ENCODE peak calls at places on chromosomes 13 and 19, in ten cellular contexts. A is left lung; D is psoas muscle; R is PC-3; P is colonic mucosa; W is H9; B is GM23338; H is CD4-positive, alpha-beta T cell; E is CD4-positive, alpha-beta memory T cell; Y is tibial nerve. G is an unnamed sample.

GRCh38 chr19:39345956-39346355 is 3.7 kb downstream of the SAMD4B start:
- DNase-seq in A (no peak), D (no peak), R (no peak), P (no peak), W (no peak), B (no peak), H (no peak), E (no peak), Y (no peak), G (no peak)

GRCh38 chr19:525029-525428 is 6.5 kb upstream of the CDC34 start:
- DNase-seq in A (no peak), D (no peak), R (no peak), P (no peak), W (no peak), B (no peak), H (no peak), E (no peak), Y (no peak), G (no peak)

GRCh38 chr13:33153421-33154381 is 131.9 kb downstream of the STARD13 start:
- DNase-seq in A (no peak), D (peak; percentile 26), R (peak; percentile 36), P (no peak), W (no peak), B (peak; percentile 25), H (no peak), E (no peak), Y (no peak), G (no peak)

GRCh38 chr13:95023405-95023804 is 277.8 kb downstream of the ABCC4 start:
- DNase-seq in A (no peak), D (no peak), R (peak; percentile 77), P (no peak), W (no peak), B (no peak), H (no peak), E (no peak), Y (no peak), G (no peak)

GRCh38 chr13:76879211-76879875 is 6.9 kb downstream of the KCTD12 start:
- DNase-seq in A (peak; percentile 81), D (peak; percentile 65), R (peak; percentile 65), P (peak; percentile 46), W (no peak), B (no peak), H (peak; percentile 56), E (peak; percentile 39), Y (peak; percentile 67), G (peak; percentile 82)

GRCh38 chr19:17807731-17808316 is 12.9 kb downstream of the B3GNT3 start:
- DNase-seq in A (no peak), D (no peak), R (no peak), P (no peak), W (no peak), B (peak; percentile 27), H (peak; percentile 30), E (no peak), Y (no peak), G (no peak)

GRCh38 chr13:77328819-77329132 is 1.9 kb upstream of the MYCBP2 start:
- DNase-seq in A (no peak), D (no peak), R (peak; percentile 2), P (no peak), W (no peak), B (no peak), H (no peak), E (no peak), Y (no peak), G (no peak)

GRCh38 chr19:32691952-32692726 is 518 bp downstream of the NUDT19 start:
- DNase-seq in A (peak; percentile 80), D (peak; percentile 71), R (peak; percentile 49), P (peak; percentile 60), W (peak; percentile 51), B (peak; percentile 65), H (peak; percentile 33), E (peak; percentile 58), Y (peak; percentile 17), G (peak; percentile 77)

GRCh38 chr13:97189943-97190342 is 32.2 kb upstream of the MBNL2 start:
- DNase-seq in A (no peak), D (no peak), R (no peak), P (no peak), W (no peak), B (no peak), H (no peak), E (no peak), Y (no peak), G (no peak)

GRCh38 chr13:64278493-64278892 is 2862.8 kb upstream of the PCDH20 start:
- DNase-seq in A (no peak), D (no peak), R (peak; percentile 80), P (no peak), W (no peak), B (no peak), H (no peak), E (no peak), Y (no peak), G (no peak)

GRCh38 chr13:75927183-75927582 is 291.1 kb downstream of the LMO7 start:
- DNase-seq in A (no peak), D (no peak), R (no peak), P (no peak), W (no peak), B (no peak), H (no peak), E (no peak), Y (no peak), G (no peak)

GRCh38 chr13:95734124-95734523 is 57.2 kb downstream of the DNAJC3 start:
- DNase-seq in A (no peak), D (no peak), R (no peak), P (no peak), W (no peak), B (no peak), H (no peak), E (no peak), Y (no peak), G (no peak)

GRCh38 chr19:10517361-10517759 is at the start of gene S1PR5:
- DNase-seq in A (no peak), D (no peak), R (no peak), P (no peak), W (peak; percentile 75), B (peak; percentile 68), H (no peak), E (no peak), Y (no peak), G (no peak)

GRCh38 chr13:110549795-110550160 is 11.7 kb downstream of the RAB20 start:
- DNase-seq in A (no peak), D (no peak), R (no peak), P (no peak), W (no peak), B (no peak), H (no peak), E (no peak), Y (no peak), G (no peak)

GRCh38 chr19:41919948-41920712 is 8.1 kb downstream of the ERFL start:
- DNase-seq in A (no peak), D (no peak), R (no peak), P (no peak), W (no peak), B (no peak), H (no peak), E (no peak), Y (no peak), G (no peak)
- H3K27me3 ChIP-seq in A (peaks cover 41% of the 10 kb centered on the region), D (peaks cover 33% of the 10 kb centered on the region), R (peaks cover 11% of the 10 kb centered on the region), P (peaks cover 19% of the 10 kb centered on the region), W (peaks cover 92% of the 10 kb centered on the region), B (peaks cover 98% of the 10 kb centered on the region), H (peaks cover 26% of the 10 kb centered on the region), E (peaks cover 12% of the 10 kb centered on the region), Y (no peaks in the 10 kb centered on the region), G (peaks cover 43% of the 10 kb centered on the region)

GRCh38 chr19:49430678-49431329 is 5.6 kb downstream of the GFY start:
- DNase-seq in A (no peak), D (no peak), R (no peak), P (no peak), W (no peak), B (no peak), H (no peak), E (no peak), Y (no peak), G (no peak)
- H3K27me3 ChIP-seq in A (peaks cover 82% of the 10 kb centered on the region), D (peaks cover 59% of the 10 kb centered on the region), R (peaks cover 31% of the 10 kb centered on the region), P (peaks cover 71% of the 10 kb centered on the region), W (peaks cover 2% of the 10 kb centered on the region), B (peaks cover 72% of the 10 kb centered on the region), H (peaks cover 98% of the 10 kb centered on the region), E (peaks cover 62% of the 10 kb centered on the region), Y (peaks cover 5% of the 10 kb centered on the region), G (peaks cover 53% of the 10 kb centered on the region)

GRCh38 chr13:24685314-24685713 is 5.1 kb downstream of the ATP12A start:
- DNase-seq in A (no peak), D (no peak), R (no peak), P (no peak), W (no peak), B (no peak), H (no peak), E (no peak), Y (no peak), G (no peak)

GRCh38 chr13:24683370-24683769 is 3.2 kb downstream of the ATP12A start:
- DNase-seq in A (no peak), D (no peak), R (no peak), P (no peak), W (no peak), B (no peak), H (no peak), E (no peak), Y (no peak), G (no peak)

GRCh38 chr13:24683833-24684599 is 3.8 kb downstream of the ATP12A start:
- DNase-seq in A (no peak), D (peak; percentile 48), R (peak; percentile 52), P (peak; percentile 68), W (peak; percentile 86), B (peak; percentile 88), H (peak; percentile 60), E (peak; percentile 45), Y (peak; percentile 59), G (no peak)

GRCh38 chr13:24682353-24682752 is 2.1 kb downstream of the ATP12A start:
- DNase-seq in A (no peak), D (no peak), R (no peak), P (no peak), W (no peak), B (no peak), H (no peak), E (no peak), Y (no peak), G (no peak)

DNA sequence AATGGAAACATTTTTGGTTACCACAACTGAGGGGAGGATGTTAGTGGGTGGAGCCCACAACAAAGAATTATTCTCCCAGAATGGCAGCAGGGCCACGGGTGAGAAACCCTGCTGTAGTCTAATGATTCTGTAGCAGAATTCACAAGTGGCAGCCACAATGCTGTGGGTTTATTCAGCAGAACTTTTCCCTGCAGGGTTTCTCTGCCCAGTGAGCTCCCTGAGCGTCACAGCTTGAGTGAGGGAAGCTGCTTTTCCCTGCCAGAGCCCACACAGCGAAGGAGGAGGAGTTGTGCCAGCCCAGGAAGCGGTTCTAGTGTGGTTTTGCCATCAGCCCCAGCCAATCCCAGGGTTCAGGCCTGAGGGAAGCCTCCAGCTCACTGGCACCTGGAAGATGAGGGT is 4.4 kb downstream of the ATP12A start:
- DNase-seq in A (no peak), D (no peak), R (no peak), P (no peak), W (no peak), B (no peak), H (no peak), E (peak; percentile 34), Y (no peak), G (no peak)
- H3K27me3 ChIP-seq in A (peaks cover 17% of the 10 kb centered on the region), D (peaks cover 12% of the 10 kb centered on the region), R (peaks cover 26% of the 10 kb centered on the region), P (peaks cover 15% of the 10 kb centered on the region), W (no peaks in the 10 kb centered on the region), B (peaks cover 20% of the 10 kb centered on the region), H (peaks cover 15% of the 10 kb centered on the region), E (peaks cover 10% of the 10 kb centered on the region), Y (no peaks in the 10 kb centered on the region), G (peaks cover 37% of the 10 kb centered on the region)

DNA sequence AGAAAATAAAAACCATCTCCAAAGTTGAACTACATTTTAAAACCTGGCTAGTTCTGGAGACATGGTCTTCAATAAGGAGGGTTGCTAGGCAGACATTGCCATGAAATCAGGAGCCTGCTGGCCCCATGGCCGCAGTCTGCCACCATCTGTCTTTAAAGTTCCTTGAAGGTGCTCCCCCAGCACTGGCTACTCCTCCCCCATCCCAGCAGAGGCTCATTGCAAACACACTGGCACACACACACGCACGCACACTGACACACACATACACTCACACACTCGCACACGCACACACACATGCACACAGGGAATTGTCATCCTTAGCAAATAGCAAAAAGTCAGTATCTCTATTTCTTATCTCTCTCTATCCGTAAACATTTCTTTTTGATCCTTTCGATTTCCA is 68.4 kb downstream of the ZIC5 start:
- DNase-seq in A (no peak), D (no peak), R (no peak), P (no peak), W (no peak), B (no peak), H (no peak), E (no peak), Y (no peak), G (no peak)
- H3K27me3 ChIP-seq in A (no peaks in the 10 kb centered on the region), D (peaks cover 18% of the 10 kb centered on the region), R (peaks cover 13% of the 10 kb centered on the region), P (no peaks in the 10 kb centered on the region), W (no peaks in the 10 kb centered on the region), B (peaks cover 5% of the 10 kb centered on the region), H (peaks cover 29% of the 10 kb centered on the region), E (no peaks in the 10 kb centered on the region), Y (no peaks in the 10 kb centered on the region), G (peaks cover 19% of the 10 kb centered on the region)